ENCODE peak calls at places on chromosomes 5 and 9, in ten cellular contexts. B is fibroblast of mammary gland; N is heart left ventricle; Y is central memory CD8-positive, alpha-beta T cell; X is mucosa of gallbladder; L is A549; F is dermis blood vessel endothelial cell; C is thyroid gland; T is NCI-H2081; D is Right ventricle myocardium superior. O is an unnamed sample.
A peak's percentile ranks its signal among the peaks of the same experiment; 100 is the strongest.

GRCh38 chr9:124489222-124489621 is 18.0 kb downstream of the NR5A1 start:
- DNase-seq in F (no peak), L (no peak), Y (no peak), D (no peak), T (no peak), B (no peak), X (no peak), C (peak; percentile 16), N (no peak), O (no peak)

GRCh38 chr5:140362875-140363630 is 3.1 kb downstream of the SLC4A9 start:
- DNase-seq in B (peak; percentile 58), T (peak; percentile 42), N (peak; percentile 74), X (peak; percentile 82), C (peak; percentile 74), Y (peak; percentile 84), L (peak; percentile 80), F (peak; percentile 85), D (peak; percentile 86), O (no peak)

GRCh38 chr5:174504266-174504726 is 220.1 kb upstream of the MSX2 start:
- DNase-seq in X (no peak), D (no peak), T (no peak), B (no peak), N (no peak), L (no peak), C (no peak), Y (no peak), F (no peak), O (no peak)

GRCh38 chr5:167816354-167816753 is 475.1 kb upstream of the WWC1 start:
- DNase-seq in X (no peak), B (no peak), C (no peak), L (no peak), T (no peak), N (no peak), D (no peak), F (no peak), Y (no peak), O (no peak)

GRCh38 chr9:115924669-115924987 is 229.0 kb upstream of the PAPPA start:
- DNase-seq in N (no peak), C (no peak), L (peak; percentile 48), D (no peak), F (no peak), X (no peak), Y (no peak), B (no peak), T (no peak), O (no peak)

GRCh38 chr9:88974641-88975040 is 16.6 kb upstream of the S1PR3 start:
- DNase-seq in B (no peak), F (no peak), D (no peak), N (no peak), C (no peak), T (no peak), L (no peak), Y (no peak), X (no peak), O (no peak)

GRCh38 chr5:10761842-10762165 is 770 bp upstream of the DAP start:
- DNase-seq in B (peak; percentile 6), L (no peak), Y (no peak), D (no peak), N (no peak), C (no peak), T (no peak), F (no peak), X (no peak), O (no peak)

GRCh38 chr5:7813007-7813406 is 37.9 kb downstream of the CFAP90 start:
- DNase-seq in X (no peak), D (no peak), F (no peak), L (no peak), T (no peak), N (no peak), C (no peak), Y (no peak), B (no peak), O (no peak)

GRCh38 chr5:56168066-56168478 is 65.1 kb downstream of the ANKRD55 start:
- DNase-seq in L (no peak), B (peak; percentile 40), F (no peak), Y (no peak), N (no peak), C (no peak), T (no peak), X (no peak), D (no peak), O (no peak)

GRCh38 chr5:175696139-175696854 is 38.4 kb downstream of the HRH2 start:
- DNase-seq in B (no peak), N (peak; percentile 82), D (peak; percentile 92), T (peak; percentile 9), F (peak; percentile 30), C (peak; percentile 41), L (peak; percentile 73), X (peak; percentile 51), Y (peak; percentile 33), O (no peak)

GRCh38 chr5:10660720-10661387 is 97.0 kb downstream of the ANKRD33B start:
- DNase-seq in X (no peak), L (no peak), T (no peak), Y (no peak), F (no peak), B (no peak), N (no peak), D (no peak), C (no peak), O (no peak)

GRCh38 chr9:133533878-133534277 is 626 bp upstream of the ADAMTSL2 start:
- DNase-seq in F (no peak), L (no peak), N (no peak), Y (no peak), X (no peak), T (no peak), D (peak; percentile 65), C (no peak), B (peak; percentile 16), O (no peak)